ENCODE peak calls at places on chromosomes 16 and 17, in ten cellular contexts. One of them, this sample, is unnamed.

GRCh38 chr17:58995247-58995940 is 111.3 kb downstream of the TRIM37 start:
- DNase-seq in AG04449: no peak
- DNase-seq in cardiac muscle cell: no peak
- DNase-seq in tibial artery: no peak
- DNase-seq in foreskin fibroblast: peak
- DNase-seq in spleen: no peak
- DNase-seq in OCI-LY7: no peak
- DNase-seq in tibial nerve: no peak
- DNase-seq in heart right ventricle: no peak
- DNase-seq in prostate gland: no peak
- DNase-seq in this sample: no peak

GRCh38 chr16:50581830-50582229 is 33.6 kb downstream of the NKD1 start:
- DNase-seq in cardiac muscle cell: no peak
- DNase-seq in heart right ventricle: no peak
- DNase-seq in tibial artery: no peak
- DNase-seq in foreskin fibroblast: no peak
- DNase-seq in AG04449: no peak
- DNase-seq in tibial nerve: no peak
- DNase-seq in OCI-LY7: no peak
- DNase-seq in spleen: no peak
- DNase-seq in prostate gland: no peak
- DNase-seq in this sample: no peak

GRCh38 chr17:78130080-78130438 is 512 bp upstream of the TMC8 start:
- DNase-seq in foreskin fibroblast: no peak
- DNase-seq in tibial artery: no peak
- DNase-seq in heart right ventricle: no peak
- DNase-seq in cardiac muscle cell: no peak
- DNase-seq in prostate gland: no peak
- DNase-seq in tibial nerve: no peak
- DNase-seq in AG04449: no peak
- DNase-seq in OCI-LY7: peak
- DNase-seq in spleen: no peak
- DNase-seq in this sample: no peak

GRCh38 chr17:13036776-13037175 is 18.9 kb upstream of the ELAC2 start:
- DNase-seq in foreskin fibroblast: no peak
- DNase-seq in cardiac muscle cell: peak
- DNase-seq in tibial artery: no peak
- DNase-seq in AG04449: no peak
- DNase-seq in prostate gland: no peak
- DNase-seq in OCI-LY7: no peak
- DNase-seq in tibial nerve: no peak
- DNase-seq in heart right ventricle: no peak
- DNase-seq in spleen: no peak
- DNase-seq in this sample: no peak

GRCh38 chr16:67163164-67163902 is 1.2 kb upstream of the HSF4 start:
- DNase-seq in foreskin fibroblast: peak
- DNase-seq in spleen: peak
- DNase-seq in tibial artery: no peak
- DNase-seq in OCI-LY7: no peak
- DNase-seq in heart right ventricle: peak
- DNase-seq in prostate gland: peak
- DNase-seq in cardiac muscle cell: peak
- DNase-seq in tibial nerve: no peak
- DNase-seq in AG04449: no peak
- DNase-seq in this sample: no peak

GRCh38 chr16:3161235-3162018 is 26.6 kb upstream of the OR1F1 start:
- DNase-seq in heart right ventricle: no peak
- DNase-seq in cardiac muscle cell: no peak
- DNase-seq in AG04449: no peak
- DNase-seq in spleen: peak
- DNase-seq in tibial artery: no peak
- DNase-seq in tibial nerve: no peak
- DNase-seq in OCI-LY7: no peak
- DNase-seq in foreskin fibroblast: no peak
- DNase-seq in prostate gland: no peak
- DNase-seq in this sample: no peak

GRCh38 chr17:58304735-58305486 is 23.7 kb downstream of the TSPOAP1 start:
- DNase-seq in tibial nerve: no peak
- DNase-seq in AG04449: no peak
- DNase-seq in heart right ventricle: no peak
- DNase-seq in prostate gland: no peak
- DNase-seq in OCI-LY7: no peak
- DNase-seq in foreskin fibroblast: no peak
- DNase-seq in tibial artery: peak
- DNase-seq in cardiac muscle cell: no peak
- DNase-seq in spleen: no peak
- DNase-seq in this sample: no peak

GRCh38 chr17:51050291-51051033 is 70.2 kb downstream of the SPAG9 start:
- DNase-seq in tibial artery: no peak
- DNase-seq in spleen: no peak
- DNase-seq in AG04449: no peak
- DNase-seq in tibial nerve: no peak
- DNase-seq in foreskin fibroblast: no peak
- DNase-seq in prostate gland: no peak
- DNase-seq in cardiac muscle cell: no peak
- DNase-seq in OCI-LY7: peak
- DNase-seq in heart right ventricle: no peak
- DNase-seq in this sample: no peak

GRCh38 chr16:30997887-30998711 is 12.3 kb downstream of the STX1B start:
- DNase-seq in cardiac muscle cell: peak
- DNase-seq in foreskin fibroblast: peak
- DNase-seq in AG04449: no peak
- DNase-seq in tibial artery: no peak
- DNase-seq in prostate gland: no peak
- DNase-seq in OCI-LY7: no peak
- DNase-seq in heart right ventricle: no peak
- DNase-seq in tibial nerve: no peak
- DNase-seq in spleen: no peak
- DNase-seq in this sample: peak

GRCh38 chr16:30997000-30997886 is 12.2 kb downstream of the HSD3B7 start:
- DNase-seq in AG04449: no peak
- DNase-seq in prostate gland: peak
- DNase-seq in cardiac muscle cell: peak
- DNase-seq in spleen: peak
- DNase-seq in tibial artery: peak
- DNase-seq in heart right ventricle: peak
- DNase-seq in foreskin fibroblast: peak
- DNase-seq in tibial nerve: peak
- DNase-seq in OCI-LY7: peak
- DNase-seq in this sample: no peak

GRCh38 chr16:30996324-30996999 is 11.5 kb downstream of the HSD3B7 start:
- DNase-seq in OCI-LY7: peak
- DNase-seq in cardiac muscle cell: no peak
- DNase-seq in foreskin fibroblast: no peak
- DNase-seq in heart right ventricle: no peak
- DNase-seq in AG04449: no peak
- DNase-seq in tibial nerve: no peak
- DNase-seq in prostate gland: no peak
- DNase-seq in tibial artery: no peak
- DNase-seq in spleen: no peak
- DNase-seq in this sample: no peak

GRCh38 chr16:30992931-30993816 is 8.2 kb downstream of the HSD3B7 start:
- DNase-seq in tibial nerve: no peak
- DNase-seq in foreskin fibroblast: no peak
- DNase-seq in OCI-LY7: no peak
- DNase-seq in heart right ventricle: no peak
- DNase-seq in tibial artery: no peak
- DNase-seq in prostate gland: no peak
- DNase-seq in spleen: no peak
- DNase-seq in cardiac muscle cell: no peak
- DNase-seq in AG04449: no peak
- DNase-seq in this sample: no peak

DNA sequence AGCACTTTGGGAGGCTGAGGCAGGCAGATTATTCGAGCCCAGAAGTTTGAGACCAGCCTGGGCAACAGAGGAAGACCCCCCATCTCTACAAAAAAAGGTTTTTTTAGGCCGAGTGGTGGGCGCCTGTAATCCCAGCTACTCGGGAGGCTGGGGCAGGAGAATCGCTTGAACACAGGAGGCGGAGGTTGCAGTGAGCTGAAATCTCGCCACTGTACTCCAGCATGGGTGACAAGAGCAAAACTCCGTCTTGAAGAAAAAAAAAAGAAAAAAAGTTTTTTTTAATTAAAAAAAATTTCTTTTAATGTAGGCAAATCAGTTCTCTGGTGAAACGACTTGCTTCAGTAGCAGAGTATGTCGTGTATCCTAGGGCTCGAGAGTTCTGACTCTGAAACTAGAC is 10.9 kb downstream of the HSD3B7 start:
- DNase-seq in tibial artery: no peak
- DNase-seq in spleen: no peak
- DNase-seq in prostate gland: no peak
- DNase-seq in heart right ventricle: no peak
- DNase-seq in cardiac muscle cell: no peak
- DNase-seq in tibial nerve: no peak
- DNase-seq in OCI-LY7: no peak
- DNase-seq in foreskin fibroblast: no peak
- DNase-seq in AG04449: no peak
- DNase-seq in this sample: no peak
- H3K4me3 ChIP-seq in tibial artery: peak
- H3K4me3 ChIP-seq in spleen: no peak
- H3K4me3 ChIP-seq in prostate gland: no peak
- H3K4me3 ChIP-seq in heart right ventricle: no peak
- H3K4me3 ChIP-seq in cardiac muscle cell: no peak
- H3K4me3 ChIP-seq in tibial nerve: no peak
- H3K4me3 ChIP-seq in OCI-LY7: peak
- H3K4me3 ChIP-seq in foreskin fibroblast: no peak
- H3K4me3 ChIP-seq in AG04449: no peak
- H3K4me3 ChIP-seq in this sample: no peak

DNA sequence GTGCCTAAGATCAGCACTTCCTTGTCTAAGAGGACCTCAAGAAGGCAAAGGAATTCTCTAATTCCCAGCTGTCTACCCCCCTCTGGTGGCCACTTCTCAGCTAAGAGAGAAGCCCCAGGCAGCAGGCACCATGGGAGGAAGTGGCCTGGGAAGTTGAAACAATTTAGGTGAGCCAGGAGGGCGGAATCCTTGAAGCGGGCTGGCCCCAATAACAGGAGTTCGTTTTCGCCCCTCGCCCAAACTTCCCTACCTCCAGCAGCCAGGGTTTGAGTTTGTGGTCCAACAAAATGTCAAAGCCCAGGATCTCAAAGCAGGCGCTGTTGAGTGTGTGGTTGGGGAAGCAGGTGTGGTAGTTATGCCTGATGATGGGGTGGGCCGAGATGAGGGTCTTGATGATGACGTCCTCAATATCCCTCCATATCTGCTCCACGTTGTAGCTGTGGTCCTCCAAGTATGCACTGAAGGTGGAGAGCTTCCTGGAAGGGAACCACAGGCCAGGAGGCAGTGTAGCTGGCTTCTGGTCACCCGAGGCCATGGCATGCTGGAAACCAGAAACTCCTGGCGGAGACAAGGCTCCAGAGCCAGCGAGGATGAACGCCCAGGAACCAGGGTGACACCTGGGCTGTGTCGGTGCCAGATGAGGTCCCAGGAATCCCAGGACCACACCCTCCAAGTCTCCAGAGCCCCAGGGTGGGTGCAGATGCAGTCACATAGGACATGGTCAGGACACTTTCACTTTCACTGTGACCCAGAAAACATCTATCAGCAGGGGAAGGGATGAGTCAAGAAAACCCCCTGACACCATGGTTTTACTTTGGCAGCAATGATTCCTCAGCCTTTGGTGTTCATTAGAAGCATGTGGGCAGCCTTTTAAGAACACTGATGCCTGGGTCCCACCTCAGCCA is 25.6 kb downstream of the TTLL6 start:
- DNase-seq in OCI-LY7: peak
- DNase-seq in AG04449: peak
- DNase-seq in tibial nerve: peak
- DNase-seq in foreskin fibroblast: peak
- DNase-seq in prostate gland: peak
- DNase-seq in spleen: no peak
- DNase-seq in tibial artery: peak
- DNase-seq in cardiac muscle cell: peak
- DNase-seq in heart right ventricle: peak
- DNase-seq in this sample: peak
- TF ChIP-seq CTCF in OCI-LY7: peak
- TF ChIP-seq CTCF in AG04449: peak
- TF ChIP-seq CTCF in tibial nerve: peak
- TF ChIP-seq CTCF in foreskin fibroblast: peak
- TF ChIP-seq CTCF in prostate gland: peak
- TF ChIP-seq CTCF in spleen: peak
- TF ChIP-seq CTCF in tibial artery: peak
- TF ChIP-seq CTCF in cardiac muscle cell: peak
- TF ChIP-seq CTCF in heart right ventricle: peak
- TF ChIP-seq CTCF in this sample: peak

GRCh38 chr16:75420987-75421819 is 12.1 kb downstream of the CFDP1 start:
- DNase-seq in tibial artery: peak
- DNase-seq in tibial nerve: peak
- DNase-seq in cardiac muscle cell: peak
- DNase-seq in AG04449: no peak
- DNase-seq in heart right ventricle: peak
- DNase-seq in spleen: peak
- DNase-seq in foreskin fibroblast: peak
- DNase-seq in prostate gland: peak
- DNase-seq in OCI-LY7: no peak
- DNase-seq in this sample: no peak
- H3K4me3 ChIP-seq in tibial artery: no peak
- H3K4me3 ChIP-seq in tibial nerve: no peak
- H3K4me3 ChIP-seq in cardiac muscle cell: no peak
- H3K4me3 ChIP-seq in AG04449: no peak
- H3K4me3 ChIP-seq in heart right ventricle: no peak
- H3K4me3 ChIP-seq in spleen: no peak
- H3K4me3 ChIP-seq in foreskin fibroblast: no peak
- H3K4me3 ChIP-seq in prostate gland: no peak
- H3K4me3 ChIP-seq in OCI-LY7: no peak
- H3K4me3 ChIP-seq in this sample: no peak

GRCh38 chr17:76156662-76156991 is 15.6 kb upstream of the FOXJ1 start:
- DNase-seq in OCI-LY7: no peak
- DNase-seq in foreskin fibroblast: no peak
- DNase-seq in heart right ventricle: no peak
- DNase-seq in spleen: no peak
- DNase-seq in cardiac muscle cell: no peak
- DNase-seq in prostate gland: no peak
- DNase-seq in tibial nerve: no peak
- DNase-seq in tibial artery: no peak
- DNase-seq in AG04449: no peak
- DNase-seq in this sample: no peak

GRCh38 chr17:76155988-76156661 is 15.1 kb upstream of the FOXJ1 start:
- DNase-seq in prostate gland: no peak
- DNase-seq in spleen: no peak
- DNase-seq in tibial artery: no peak
- DNase-seq in tibial nerve: no peak
- DNase-seq in OCI-LY7: no peak
- DNase-seq in foreskin fibroblast: no peak
- DNase-seq in cardiac muscle cell: no peak
- DNase-seq in AG04449: no peak
- DNase-seq in heart right ventricle: no peak
- DNase-seq in this sample: no peak

GRCh38 chr17:76153640-76154039 is 12.6 kb upstream of the FOXJ1 start:
- DNase-seq in foreskin fibroblast: no peak
- DNase-seq in tibial artery: no peak
- DNase-seq in tibial nerve: no peak
- DNase-seq in AG04449: no peak
- DNase-seq in spleen: peak
- DNase-seq in cardiac muscle cell: peak
- DNase-seq in heart right ventricle: no peak
- DNase-seq in prostate gland: no peak
- DNase-seq in OCI-LY7: no peak
- DNase-seq in this sample: no peak

GRCh38 chr17:76154292-76154691 is 13.2 kb upstream of the FOXJ1 start:
- DNase-seq in prostate gland: no peak
- DNase-seq in foreskin fibroblast: no peak
- DNase-seq in tibial artery: no peak
- DNase-seq in tibial nerve: no peak
- DNase-seq in AG04449: no peak
- DNase-seq in cardiac muscle cell: no peak
- DNase-seq in heart right ventricle: no peak
- DNase-seq in spleen: no peak
- DNase-seq in OCI-LY7: no peak
- DNase-seq in this sample: no peak

DNA sequence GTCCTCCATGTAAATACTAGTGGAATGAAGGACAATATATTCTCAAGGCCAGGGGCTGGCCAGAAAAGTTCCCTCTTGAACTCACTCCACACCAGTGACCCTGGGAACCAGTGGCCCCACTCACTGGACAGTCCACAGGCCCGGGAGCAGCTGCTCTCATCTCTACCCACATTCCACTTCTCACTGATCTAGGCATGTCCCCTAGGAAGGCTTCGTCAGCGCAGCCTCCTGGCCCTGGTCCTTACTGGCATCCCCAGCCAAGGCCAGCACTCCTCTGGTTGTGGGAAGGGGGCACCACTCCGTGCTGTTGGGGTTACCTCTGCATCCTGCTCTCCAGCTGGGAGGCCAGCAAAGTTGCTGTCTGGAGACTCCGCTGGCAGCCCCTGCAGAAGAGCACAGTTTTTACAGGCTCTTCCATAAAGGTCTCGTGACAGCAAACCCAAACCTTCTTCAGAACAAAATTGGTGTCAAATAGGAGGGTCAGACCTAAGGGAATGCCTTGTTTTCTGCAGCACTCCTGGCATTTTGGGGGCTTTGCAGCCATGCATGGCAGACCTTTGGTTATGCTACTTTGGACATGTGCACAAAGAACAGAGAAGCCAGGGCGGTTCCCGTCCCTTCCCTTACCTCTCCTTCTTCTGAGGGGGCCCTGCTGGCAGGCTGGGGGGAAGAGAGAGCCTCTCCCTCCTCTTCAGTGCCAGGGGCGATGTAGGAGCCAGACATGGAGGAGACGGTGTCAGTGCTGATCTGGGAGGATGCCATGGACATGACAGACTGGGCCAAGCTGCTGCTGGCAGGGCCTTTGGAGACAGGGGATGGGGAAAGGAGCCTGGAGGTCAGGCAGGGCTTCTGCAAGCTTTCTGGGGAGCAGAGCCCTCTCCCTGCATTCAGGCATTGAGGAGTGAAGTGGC is 14.1 kb upstream of the FOXJ1 start:
- DNase-seq in AG04449: no peak
- DNase-seq in prostate gland: no peak
- DNase-seq in tibial artery: no peak
- DNase-seq in spleen: no peak
- DNase-seq in cardiac muscle cell: no peak
- DNase-seq in OCI-LY7: no peak
- DNase-seq in heart right ventricle: no peak
- DNase-seq in foreskin fibroblast: no peak
- DNase-seq in tibial nerve: peak
- DNase-seq in this sample: no peak
- TF ChIP-seq CTCF in AG04449: no peak
- TF ChIP-seq CTCF in prostate gland: no peak
- TF ChIP-seq CTCF in tibial artery: no peak
- TF ChIP-seq CTCF in spleen: no peak
- TF ChIP-seq CTCF in cardiac muscle cell: no peak
- TF ChIP-seq CTCF in OCI-LY7: no peak
- TF ChIP-seq CTCF in heart right ventricle: no peak
- TF ChIP-seq CTCF in foreskin fibroblast: no peak
- TF ChIP-seq CTCF in tibial nerve: no peak
- TF ChIP-seq CTCF in this sample: no peak